ENCODE peak calls at places on chromosome 5, in four cellular contexts. E is tibial nerve, I is NT2/D1, B is right cardiac atrium. Z is an unnamed sample. For H3K4me1, the result is how much of the 10 kb centered on the place peaks cover.

GRCh38 chr5:173574983-173575382 is 41.5 kb downstream of the BOD1 start:
- DNase-seq in E (no peak), B (no peak), I (no peak), Z (no peak)

GRCh38 chr5:157469687-157470086 is 9.7 kb downstream of the NIPAL4 start:
- DNase-seq in E (no peak), I (no peak), B (no peak), Z (no peak)

GRCh38 chr5:1140188-1140817 is 28.4 kb upstream of the SLC12A7 start:
- DNase-seq in I (peak), B (peak), E (peak), Z (peak)

GRCh38 chr5:138954257-138955012 is 79.3 kb upstream of the LRRTM2 start:
- DNase-seq in B (no peak), E (no peak), I (no peak), Z (no peak)

GRCh38 chr5:59917121-59917520 is 23.6 kb upstream of the PDE4D start:
- DNase-seq in B (no peak), I (no peak), E (no peak), Z (no peak)

GRCh38 chr5:141634162-141634561 is 2.5 kb downstream of the HDAC3 start:
- DNase-seq in B (no peak), I (no peak), E (no peak), Z (no peak)

GRCh38 chr5:59587489-59588337 is 305.8 kb downstream of the PDE4D start:
- DNase-seq in B (peak), E (peak), I (peak), Z (peak)

GRCh38 chr5:14156611-14157493 is 13.7 kb downstream of the TRIO start:
- DNase-seq in I (no peak), E (no peak), B (no peak), Z (peak)

GRCh38 chr5:66897355-66897754 is 299.2 kb downstream of the CD180 start:
- DNase-seq in E (no peak), I (no peak), B (no peak), Z (no peak)

GRCh38 chr5:132739232-132739631 is 1.9 kb upstream of the KIF3A start:
- DNase-seq in I (no peak), E (no peak), B (no peak), Z (no peak)

GRCh38 chr5:136192015-136192525 is 892 bp downstream of the SMIM32 start:
- DNase-seq in B (no peak), I (no peak), E (no peak), Z (no peak)

GRCh38 chr5:173056783-173057061 is 570 bp downstream of the CREBRF start:
- DNase-seq in I (peak), E (no peak), B (no peak), Z (no peak)

GRCh38 chr5:17113174-17113941 is 104.1 kb upstream of the BASP1 start:
- DNase-seq in I (no peak), E (no peak), B (no peak), Z (no peak)

GRCh38 chr5:35803221-35803651 is 53.5 kb upstream of the IL7R start:
- DNase-seq in I (peak), E (no peak), B (peak), Z (peak)

GRCh38 chr5:147483961-147484707 is 25.7 kb downstream of the DPYSL3 start:
- DNase-seq in E (peak), I (no peak), B (peak), Z (peak)

GRCh38 chr5:112146323-112146848 is 272.7 kb downstream of the EPB41L4A start:
- DNase-seq in I (no peak), B (no peak), E (no peak), Z (peak)

DNA sequence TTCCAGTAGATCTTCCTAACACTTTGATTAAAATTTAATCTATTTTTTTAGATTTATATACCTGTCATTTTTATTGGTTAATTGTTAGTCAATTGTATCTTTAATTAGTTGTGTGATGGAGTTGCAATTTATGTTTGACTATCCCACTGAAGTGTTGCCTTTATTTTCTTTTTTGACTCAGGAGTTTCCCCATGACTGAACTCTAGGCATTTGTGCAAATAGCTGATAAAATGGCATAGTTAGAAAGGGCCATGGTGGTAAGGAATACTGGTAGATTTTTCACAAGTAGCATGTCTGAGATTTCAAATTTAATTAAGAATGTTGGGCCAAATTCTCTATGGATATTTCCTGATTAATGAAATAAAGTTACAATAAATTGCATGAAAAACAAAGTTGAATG is 273.1 kb upstream of the DAB2 start:
- DNase-seq in B (no peak), E (no peak), I (no peak), Z (no peak)
- H3K4me1 ChIP-seq in B (under half), E (under half), I (under half), Z (under half)

GRCh38 chr5:140114341-140115185 is 654 bp downstream of the PURA start:
- DNase-seq in E (peak), B (peak), I (no peak), Z (peak)
- H3K4me1 ChIP-seq in E (under half), B (under half), I (under half), Z (under half)

DNA sequence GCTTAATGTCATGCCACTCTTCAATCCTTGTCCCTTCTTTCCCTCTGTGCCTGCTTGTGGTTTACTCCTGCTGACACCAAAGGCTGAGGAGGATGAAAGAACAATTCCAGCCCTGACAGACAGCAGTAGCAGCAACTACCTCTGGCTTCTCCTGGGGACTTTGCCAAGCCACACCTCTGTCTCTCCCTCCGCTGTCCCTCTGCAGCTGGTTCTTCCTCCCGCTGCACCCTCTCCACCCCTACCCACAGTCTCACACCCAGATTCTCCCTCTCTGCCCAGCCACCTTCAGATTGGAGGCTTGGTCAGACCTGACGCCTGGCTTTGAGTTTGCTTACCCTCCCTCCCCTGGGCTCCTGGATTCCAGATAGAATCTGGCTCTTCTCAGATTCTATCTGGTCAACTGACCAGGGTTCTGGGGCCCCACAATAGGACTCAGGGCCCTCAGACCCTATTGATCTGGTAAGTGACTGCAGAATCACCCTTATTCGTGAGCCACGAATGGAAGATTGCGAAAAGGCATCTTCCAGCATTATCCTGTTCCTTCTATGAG is 14.4 kb upstream of the LCP2 start:
- DNase-seq in I (no peak), B (no peak), E (no peak), Z (no peak)
- H3K4me1 ChIP-seq in I (under half), B (under half), E (under half), Z (under half)

GRCh38 chr5:149300441-149300840 is 28.8 kb downstream of the AFAP1L1 start:
- DNase-seq in B (no peak), I (no peak), E (no peak), Z (no peak)
- H3K4me1 ChIP-seq in B (under half), I (under half), E (under half), Z (under half)

GRCh38 chr5:56737918-56738606 is 77.3 kb upstream of the MAP3K1 start:
- DNase-seq in I (no peak), E (no peak), B (no peak), Z (peak)
- H3K4me1 ChIP-seq in I (under half), E (under half), B (under half), Z (under half)

GRCh38 chr5:54311178-54311811 is 922 bp upstream of the ARL15 start:
- DNase-seq in E (no peak), B (no peak), I (no peak), Z (peak)
- H3K4me1 ChIP-seq in E (under half), B (under half), I (under half), Z (under half)

GRCh38 chr5:96024683-96025475 is 63.2 kb upstream of the ELL2 start:
- DNase-seq in B (no peak), E (no peak), I (no peak), Z (peak)
- H3K4me1 ChIP-seq in B (under half), E (under half), I (under half), Z (half or more)

GRCh38 chr5:116564322-116564721 is 10.3 kb downstream of the SEMA6A start:
- DNase-seq in E (no peak), B (no peak), I (no peak), Z (no peak)
- H3K4me1 ChIP-seq in E (under half), B (under half), I (under half), Z (under half)

DNA sequence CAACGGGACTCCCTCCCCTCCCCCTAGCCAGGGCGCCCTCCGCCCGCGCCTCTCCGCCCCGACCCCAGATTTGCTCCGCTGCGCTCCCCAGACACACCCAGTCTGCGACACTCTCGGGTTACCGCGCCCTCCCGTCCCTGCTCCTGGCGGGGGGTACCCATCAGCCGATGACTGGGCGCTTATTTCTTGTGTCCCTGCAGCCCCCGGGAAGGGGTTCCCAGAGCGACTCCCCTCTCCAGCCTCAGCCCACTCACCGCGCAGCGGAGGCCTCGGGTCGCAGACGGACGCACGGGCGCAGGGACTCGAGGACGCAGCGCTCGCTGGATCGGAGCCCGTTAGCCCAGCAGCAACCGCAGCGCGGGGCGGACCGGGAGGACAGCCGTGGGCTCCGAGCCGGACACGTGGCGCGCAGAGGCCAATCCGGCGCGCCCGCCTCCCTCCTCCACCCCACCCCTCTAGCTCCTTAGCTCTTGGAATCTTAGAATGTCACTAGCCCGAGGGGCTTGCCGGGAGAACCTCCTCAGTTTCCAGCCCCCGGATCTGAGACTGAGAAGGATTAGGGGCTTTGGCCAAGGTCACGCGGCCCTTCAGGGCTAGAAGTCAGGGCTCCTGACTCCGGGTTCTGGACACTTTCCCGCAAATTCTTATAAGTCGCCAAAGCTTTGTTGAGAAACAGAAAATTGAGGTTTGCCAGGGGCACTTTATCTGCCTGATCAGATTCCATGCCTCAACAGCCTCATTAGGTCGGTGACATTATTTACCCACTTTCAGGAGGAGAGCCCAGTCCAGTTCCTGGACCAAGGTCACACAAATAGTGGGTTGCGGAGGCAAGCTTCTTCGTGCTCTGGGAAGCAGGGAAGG is at the start of gene ANXA6:
- DNase-seq in I (peak), B (peak), E (peak), Z (peak)
- H3K4me1 ChIP-seq in I (under half), B (under half), E (under half), Z (under half)

GRCh38 chr5:39194466-39195136 is 24.8 kb downstream of the FYB1 start:
- DNase-seq in E (no peak), I (no peak), B (no peak), Z (peak)

GRCh38 chr5:39195198-39195826 is 24.1 kb downstream of the FYB1 start:
- DNase-seq in B (no peak), I (no peak), E (no peak), Z (no peak)

GRCh38 chr5:39191216-39191615 is 28.1 kb downstream of the FYB1 start:
- DNase-seq in E (no peak), B (no peak), I (no peak), Z (no peak)

GRCh38 chr5:39192449-39193160 is 26.8 kb downstream of the FYB1 start:
- DNase-seq in E (no peak), I (no peak), B (no peak), Z (no peak)

GRCh38 chr5:39193553-39194465 is 25.6 kb downstream of the FYB1 start:
- DNase-seq in E (no peak), I (no peak), B (no peak), Z (no peak)
- H3K4me1 ChIP-seq in E (under half), I (under half), B (under half), Z (under half)

Z was measured in foreskin keratinocyte.